ENCODE peak calls at places on chromosomes 13 and 19, in eight cellular contexts. M is heart right ventricle; F is keratinocyte; Y is CD4-positive, CD25-positive, alpha-beta regulatory T cell; Z is endothelial cell of umbilical vein; X is A673; U is breast epithelium; D is OCI-LY7. T is an unnamed sample.

GRCh38 chr13:77784531-77784930 is 87.0 kb downstream of the SLAIN1 start:
- DNase-seq in U (no peak), F (no peak), Y (no peak), Z (no peak), X (peak; percentile 62), M (no peak), D (no peak), T (peak; percentile 25)

GRCh38 chr19:17385878-17386611 is 8.0 kb downstream of the CCDC194 start:
- DNase-seq in U (no peak), X (peak; percentile 82), F (no peak), Z (peak; percentile 64), M (peak; percentile 67), D (peak; percentile 74), Y (peak; percentile 66), T (peak; percentile 85)

GRCh38 chr19:47587295-47587694 is 14.3 kb upstream of the ZNF541 start:
- DNase-seq in F (no peak), Y (no peak), X (no peak), M (no peak), Z (no peak), D (no peak), U (no peak), T (no peak)

GRCh38 chr19:41845051-41845590 is 279 bp downstream of the DMRTC2 start:
- DNase-seq in U (no peak), F (no peak), Z (no peak), M (no peak), Y (no peak), X (no peak), D (no peak), T (no peak)

GRCh38 chr13:112910616-112911280 is 58.3 kb upstream of the MCF2L start:
- DNase-seq in X (no peak), F (no peak), Y (no peak), D (no peak), U (no peak), M (no peak), Z (no peak), T (no peak)

GRCh38 chr13:46759861-46760260 is 37.1 kb downstream of the ESD start:
- DNase-seq in Y (no peak), U (no peak), X (peak; percentile 10), Z (no peak), F (no peak), D (peak; percentile 16), M (no peak), T (no peak)

GRCh38 chr13:30865131-30866009 is 40.7 kb upstream of the MEDAG start:
- DNase-seq in D (peak; percentile 78), F (peak; percentile 80), Z (peak; percentile 92), U (peak; percentile 70), M (peak; percentile 67), X (peak; percentile 91), Y (peak; percentile 68), T (peak; percentile 90)

GRCh38 chr19:30649149-30649548 is 277.0 kb downstream of the ZNF536 start:
- DNase-seq in M (no peak), X (no peak), Y (no peak), Z (no peak), F (no peak), U (no peak), D (no peak), T (no peak)

GRCh38 chr13:23618341-23618740 is 48.1 kb downstream of the TNFRSF19 start:
- DNase-seq in Y (no peak), Z (peak; percentile 58), F (no peak), D (no peak), X (peak; percentile 41), M (no peak), U (no peak), T (no peak)

GRCh38 chr13:82615043-82615442 is 1267.2 kb downstream of the SLITRK1 start:
- DNase-seq in M (no peak), F (no peak), X (no peak), Y (no peak), D (no peak), Z (no peak), U (no peak), T (no peak)

GRCh38 chr19:18468930-18469244 is 31.0 kb upstream of the ISYNA1 start:
- DNase-seq in U (no peak), D (no peak), Y (no peak), M (no peak), Z (no peak), X (no peak), F (no peak), T (no peak)

GRCh38 chr19:35882074-35882832 is 13.9 kb downstream of the APLP1 start:
- DNase-seq in X (peak; percentile 82), F (no peak), Z (peak; percentile 77), Y (peak; percentile 79), D (peak; percentile 76), U (no peak), M (peak; percentile 67), T (peak; percentile 42)

GRCh38 chr13:111540486-111540885 is 220.0 kb downstream of the TEX29 start:
- DNase-seq in X (no peak), U (no peak), F (no peak), D (no peak), Z (no peak), M (no peak), Y (no peak), T (no peak)

GRCh38 chr13:42048625-42049453 is at the start of gene DGKH:
- DNase-seq in Y (peak; percentile 57), U (peak; percentile 47), X (peak; percentile 83), D (peak; percentile 48), F (no peak), M (peak; percentile 88), Z (peak; percentile 71), T (peak; percentile 89)

GRCh38 chr19:17079710-17080440 is 4.3 kb downstream of the MYO9B start:
- DNase-seq in Y (peak; percentile 84), M (peak; percentile 76), Z (peak; percentile 87), U (peak; percentile 69), F (peak; percentile 81), D (peak; percentile 90), X (peak; percentile 59), T (peak; percentile 85)

GRCh38 chr19:17520865-17521264 is 9.4 kb downstream of the PGLS start:
- DNase-seq in M (no peak), D (no peak), Y (no peak), F (no peak), X (no peak), Z (no peak), U (no peak), T (no peak)

GRCh38 chr13:67223024-67223423 is 7.1 kb downstream of the PCDH9 start:
- DNase-seq in Z (peak; percentile 34), D (no peak), X (peak; percentile 11), F (no peak), M (no peak), Y (no peak), U (no peak), T (no peak)

GRCh38 chr19:30744741-30745475 is 372.7 kb downstream of the ZNF536 start:
- DNase-seq in D (no peak), X (no peak), Z (no peak), F (no peak), Y (no peak), M (no peak), U (no peak), T (no peak)

GRCh38 chr19:19558636-19559035 is 20.6 kb downstream of the CILP2 start:
- DNase-seq in X (no peak), Z (no peak), M (no peak), U (no peak), F (no peak), Y (no peak), D (no peak), T (no peak)

GRCh38 chr13:76014618-76015315 is 378.6 kb downstream of the LMO7 start:
- DNase-seq in D (no peak), U (no peak), Z (no peak), M (peak; percentile 4), Y (no peak), F (no peak), X (no peak), T (no peak)

GRCh38 chr19:23415561-23416191 is 20.4 kb upstream of the ZNF91 start:
- DNase-seq in U (no peak), X (no peak), M (peak; percentile 36), D (no peak), Y (no peak), F (no peak), Z (no peak), T (peak; percentile 94)
- H3K27ac ChIP-seq in U (no peak overlapping the region), X (no peak overlapping the region), M (no peak overlapping the region), D (no peak overlapping the region), Y (no peak overlapping the region), F (no peak overlapping the region), Z (no peak overlapping the region), T (peak overlapping the region; percentile 87)

DNA sequence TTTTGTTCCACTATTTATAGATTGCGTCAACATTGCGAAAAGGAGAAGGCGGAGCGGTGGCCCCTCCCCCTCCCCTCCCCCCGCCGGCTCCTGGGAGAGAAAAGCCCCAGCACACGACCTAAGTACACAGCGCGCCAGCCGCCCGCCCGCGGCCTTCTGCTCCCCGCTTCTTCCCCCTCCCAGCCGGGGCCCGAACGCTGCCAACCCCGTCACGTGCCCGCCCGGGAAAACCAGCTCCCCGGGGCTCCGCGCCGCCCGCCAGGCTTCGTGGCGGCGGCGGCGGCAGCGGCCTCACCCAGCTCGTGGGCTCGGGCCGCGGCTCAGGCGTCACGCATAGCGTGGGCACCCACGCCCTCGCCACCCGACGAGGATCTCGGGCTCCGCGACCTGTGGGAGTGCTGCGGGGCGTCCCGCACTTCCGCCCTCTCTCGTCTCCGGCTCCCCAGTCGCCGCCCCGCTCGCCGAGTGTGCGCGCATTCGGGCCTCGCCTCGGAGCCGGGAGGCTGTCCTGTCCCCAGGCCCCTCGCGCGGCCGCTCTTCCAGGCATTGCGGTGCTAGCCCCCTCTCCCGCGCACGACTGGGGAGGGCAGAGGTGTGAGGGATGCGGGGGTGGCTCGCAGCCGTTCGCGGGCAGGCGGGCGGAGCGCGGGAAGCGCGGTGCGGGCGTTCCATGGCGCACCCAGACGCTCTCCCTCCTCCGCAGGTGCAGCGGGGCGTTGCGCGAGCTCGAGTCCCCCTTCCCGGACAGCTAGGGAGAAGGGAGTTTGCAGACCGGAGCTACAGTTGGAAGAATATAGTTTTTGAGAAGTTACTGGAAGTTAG is 110.5 kb downstream of the KCNRG start:
- DNase-seq in X (peak; percentile 94), Z (peak; percentile 86), U (peak; percentile 86), D (peak; percentile 84), F (no peak), M (peak; percentile 94), Y (peak; percentile 84), T (peak; percentile 88)
- H3K4me1 ChIP-seq in X (peaks cover 34% of the 10 kb centered on the region), Z (peaks cover 11% of the 10 kb centered on the region), U (no peaks in the 10 kb centered on the region), D (peaks cover 75% of the 10 kb centered on the region), F (peaks cover 23% of the 10 kb centered on the region), M (peaks cover 28% of the 10 kb centered on the region), Y (peaks cover 76% of the 10 kb centered on the region), T (peaks cover 34% of the 10 kb centered on the region)

DNA sequence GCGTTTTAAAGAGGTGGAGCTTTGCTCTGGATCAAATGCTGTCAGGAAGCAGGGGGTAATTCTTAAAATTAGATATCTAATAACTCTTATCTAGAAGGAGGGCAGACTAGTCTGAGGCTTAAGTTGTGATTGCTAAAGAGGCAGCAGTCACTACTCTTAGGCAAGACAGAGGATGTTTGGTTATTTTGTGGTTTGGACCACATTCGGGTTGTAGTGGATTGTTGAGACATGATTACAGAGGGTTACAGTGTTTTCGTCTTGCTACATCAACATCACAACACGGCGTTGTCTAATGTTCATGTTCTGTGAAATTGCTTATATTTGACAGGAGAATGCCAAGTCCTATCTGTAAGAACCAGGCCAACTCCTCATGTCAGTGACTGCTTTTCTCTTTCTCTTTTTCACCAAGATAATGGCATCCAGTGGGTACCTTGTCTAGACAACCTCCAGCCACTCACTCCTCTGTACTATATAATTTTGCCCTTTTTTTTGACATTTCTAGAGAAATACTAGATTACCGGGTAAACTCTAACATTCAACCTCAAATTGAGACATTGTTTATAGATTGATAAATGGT is 16.8 kb upstream of the TM9SF2 start:
- DNase-seq in Z (no peak), D (no peak), X (no peak), Y (peak; percentile 70), F (no peak), M (no peak), U (no peak), T (no peak)
- H3K27ac ChIP-seq in Z (no peak overlapping the region), D (no peak overlapping the region), X (no peak overlapping the region), Y (peak overlapping the region; percentile 34), F (no peak overlapping the region), M (no peak overlapping the region), U (no peak overlapping the region), T (no peak overlapping the region)

GRCh38 chr19:57812201-57812600 is 2.5 kb downstream of the ZNF552 start:
- DNase-seq in X (no peak), Z (no peak), U (no peak), F (no peak), M (no peak), D (no peak), Y (peak; percentile 16), T (no peak)
- H3K4me1 ChIP-seq in X (no peaks in the 10 kb centered on the region), Z (peaks cover 2% of the 10 kb centered on the region), U (no peaks in the 10 kb centered on the region), F (peaks cover 5% of the 10 kb centered on the region), M (peaks cover 9% of the 10 kb centered on the region), D (peaks cover 21% of the 10 kb centered on the region), Y (peaks cover 29% of the 10 kb centered on the region), T (no peaks in the 10 kb centered on the region)

T was measured in neural progenitor cell.